ENCODE peak calls at places on chromosome 2, in seven cellular contexts. P is adipocyte, H is heart right ventricle, V is tibial nerve, R is mammary epithelial cell, S is uterus, J is RWPE2. M is an unnamed sample. For H3K4me1, the result is how much of the 10 kb centered on the place peaks cover.

GRCh38 chr2:231177156-231178007 is 21.0 kb upstream of the ARMC9 start:
- DNase-seq in P (no peak), H (no peak), V (no peak), R (no peak), S (no peak), J (no peak), M (no peak)

GRCh38 chr2:83471708-83472107 is 987.4 kb downstream of the SUCLG1 start:
- DNase-seq in P (no peak), H (no peak), V (no peak), R (no peak), S (no peak), J (no peak), M (no peak)

GRCh38 chr2:199775297-199775696 is 75.7 kb downstream of the FTCDNL1 start:
- DNase-seq in P (peak), H (no peak), V (no peak), R (no peak), S (no peak), J (no peak), M (no peak)

GRCh38 chr2:108968619-108969018 is 20.4 kb downstream of the EDAR start:
- DNase-seq in P (no peak), H (no peak), V (no peak), R (peak), S (no peak), J (no peak), M (no peak)

GRCh38 chr2:1707771-1708351 is 36.5 kb downstream of the PXDN start:
- DNase-seq in P (peak), H (peak), V (peak), R (peak), S (peak), J (peak), M (peak)

GRCh38 chr2:163563336-163563735 is 172.5 kb downstream of the FIGN start:
- DNase-seq in P (no peak), H (no peak), V (no peak), R (peak), S (no peak), J (no peak), M (no peak)

GRCh38 chr2:232476791-232477190 is 10.8 kb downstream of the ECEL1 start:
- DNase-seq in P (no peak), H (no peak), V (no peak), R (no peak), S (no peak), J (peak), M (peak)

GRCh38 chr2:106269591-106270291 is 75.6 kb upstream of the UXS1 start:
- DNase-seq in P (no peak), H (peak), V (no peak), R (no peak), S (no peak), J (no peak), M (peak)

GRCh38 chr2:152729844-152730243 is 11.4 kb downstream of the ARL6IP6 start:
- DNase-seq in P (no peak), H (no peak), V (no peak), R (no peak), S (no peak), J (no peak), M (no peak)

GRCh38 chr2:75102011-75102410 is 97.3 kb downstream of the TACR1 start:
- DNase-seq in P (no peak), H (no peak), V (no peak), R (no peak), S (no peak), J (no peak), M (no peak)

GRCh38 chr2:212949786-212950185 is 201.6 kb downstream of the IKZF2 start:
- DNase-seq in P (no peak), H (no peak), V (no peak), R (no peak), S (no peak), J (no peak), M (no peak)

GRCh38 chr2:66443183-66443976 is 8.5 kb downstream of the MEIS1 start:
- DNase-seq in P (no peak), H (peak), V (no peak), R (no peak), S (peak), J (no peak), M (no peak)

GRCh38 chr2:33531345-33532059 is 55.1 kb downstream of the RASGRP3 start:
- DNase-seq in P (no peak), H (no peak), V (no peak), R (no peak), S (no peak), J (no peak), M (peak)
- H3K4me1 ChIP-seq in P (under half), H (under half), V (under half), R (under half), S (under half), J (under half), M (under half)

GRCh38 chr2:113894156-113894743 is 4.4 kb downstream of the ACTR3 start:
- DNase-seq in P (peak), H (no peak), V (no peak), R (peak), S (no peak), J (no peak), M (no peak)

GRCh38 chr2:113895301-113895700 is 5.4 kb downstream of the ACTR3 start:
- DNase-seq in P (no peak), H (no peak), V (no peak), R (no peak), S (no peak), J (no peak), M (no peak)

GRCh38 chr2:113899166-113899565 is 9.3 kb downstream of the ACTR3 start:
- DNase-seq in P (no peak), H (no peak), V (no peak), R (no peak), S (no peak), J (no peak), M (no peak)

GRCh38 chr2:113895819-113896563 is 6.1 kb downstream of the ACTR3 start:
- DNase-seq in P (no peak), H (no peak), V (no peak), R (no peak), S (no peak), J (no peak), M (no peak)

GRCh38 chr2:113896791-113897190 is 6.9 kb downstream of the ACTR3 start:
- DNase-seq in P (peak), H (no peak), V (no peak), R (no peak), S (no peak), J (no peak), M (no peak)
- H3K4me1 ChIP-seq in P (half or more), H (half or more), V (half or more), R (under half), S (under half), J (half or more), M (half or more)

GRCh38 chr2:157836531-157836930 is 39.6 kb downstream of the ACVR1 start:
- DNase-seq in P (no peak), H (no peak), V (no peak), R (no peak), S (no peak), J (no peak), M (no peak)
- H3K4me1 ChIP-seq in P (under half), H (under half), V (under half), R (under half), S (under half), J (under half), M (half or more)

DNA sequence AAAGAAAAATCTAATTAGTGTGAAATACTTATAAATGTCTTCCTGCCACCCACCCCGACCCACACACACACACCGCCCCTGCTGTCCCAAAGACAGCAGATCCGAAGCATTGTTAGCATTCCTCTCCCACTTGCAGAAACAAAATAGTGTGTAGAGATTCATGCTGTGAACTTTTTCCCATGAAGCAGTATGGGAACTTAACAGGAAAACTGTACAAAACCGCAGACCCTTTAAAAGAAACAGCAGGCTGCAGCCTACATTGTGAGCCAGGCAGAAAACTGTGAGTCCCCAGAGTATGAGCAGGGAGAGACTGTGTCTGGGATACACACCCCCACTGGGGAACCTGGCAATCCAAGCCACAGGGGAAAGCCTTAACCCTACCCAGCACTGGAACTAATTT is 298.2 kb upstream of the GULP1 start:
- DNase-seq in P (peak), H (no peak), V (no peak), R (no peak), S (no peak), J (no peak), M (no peak)
- H3K4me1 ChIP-seq in P (under half), H (under half), V (under half), R (under half), S (under half), J (under half), M (under half)